ENCODE peak calls at places on chromosomes 13 and 19, in ten cellular contexts. One of them, this sample, is unnamed.

GRCh38 chr19:16594681-16595091 is 22.5 kb upstream of the SLC35E1 start:
- DNase-seq in brain microvascular endothelial cell: no peak
- DNase-seq in right lobe of liver: no peak
- DNase-seq in MCF 10A: no peak
- DNase-seq in upper lobe of right lung: no peak
- DNase-seq in heart left ventricle: no peak
- DNase-seq in stimulated activated CD8-positive, alpha-beta memory T cell treated with anti-CD3 and anti-CD28 coated beads, Interleukin-4, amount 100 ng/mL, for 1 hour: no peak
- DNase-seq in NB4: no peak
- DNase-seq in astrocyte of the hippocampus: no peak
- DNase-seq in effector CD4-positive, alpha-beta T cell: peak; percentile 36
- DNase-seq in this sample: no peak

GRCh38 chr13:43665388-43665787 is 121.4 kb downstream of the ENOX1 start:
- DNase-seq in stimulated activated CD8-positive, alpha-beta memory T cell treated with anti-CD3 and anti-CD28 coated beads, Interleukin-4, amount 100 ng/mL, for 1 hour: no peak
- DNase-seq in right lobe of liver: no peak
- DNase-seq in effector CD4-positive, alpha-beta T cell: no peak
- DNase-seq in brain microvascular endothelial cell: no peak
- DNase-seq in astrocyte of the hippocampus: no peak
- DNase-seq in MCF 10A: no peak
- DNase-seq in heart left ventricle: no peak
- DNase-seq in upper lobe of right lung: no peak
- DNase-seq in NB4: no peak
- DNase-seq in this sample: no peak

GRCh38 chr13:106625578-106625977 is 57.6 kb upstream of the ARGLU1 start:
- DNase-seq in effector CD4-positive, alpha-beta T cell: no peak
- DNase-seq in upper lobe of right lung: no peak
- DNase-seq in stimulated activated CD8-positive, alpha-beta memory T cell treated with anti-CD3 and anti-CD28 coated beads, Interleukin-4, amount 100 ng/mL, for 1 hour: no peak
- DNase-seq in NB4: no peak
- DNase-seq in brain microvascular endothelial cell: no peak
- DNase-seq in MCF 10A: no peak
- DNase-seq in astrocyte of the hippocampus: no peak
- DNase-seq in heart left ventricle: no peak
- DNase-seq in right lobe of liver: no peak
- DNase-seq in this sample: no peak

GRCh38 chr19:10069046-10069445 is 17.1 kb upstream of the SHFL start:
- DNase-seq in right lobe of liver: peak; percentile 73
- DNase-seq in effector CD4-positive, alpha-beta T cell: no peak
- DNase-seq in upper lobe of right lung: no peak
- DNase-seq in MCF 10A: no peak
- DNase-seq in heart left ventricle: no peak
- DNase-seq in astrocyte of the hippocampus: peak; percentile 22
- DNase-seq in brain microvascular endothelial cell: no peak
- DNase-seq in NB4: no peak
- DNase-seq in stimulated activated CD8-positive, alpha-beta memory T cell treated with anti-CD3 and anti-CD28 coated beads, Interleukin-4, amount 100 ng/mL, for 1 hour: no peak
- DNase-seq in this sample: no peak

GRCh38 chr19:3178377-3178972 is at the start of gene S1PR4:
- DNase-seq in heart left ventricle: no peak
- DNase-seq in NB4: peak; percentile 86
- DNase-seq in astrocyte of the hippocampus: no peak
- DNase-seq in upper lobe of right lung: peak; percentile 77
- DNase-seq in MCF 10A: no peak
- DNase-seq in effector CD4-positive, alpha-beta T cell: peak; percentile 57
- DNase-seq in stimulated activated CD8-positive, alpha-beta memory T cell treated with anti-CD3 and anti-CD28 coated beads, Interleukin-4, amount 100 ng/mL, for 1 hour: peak; percentile 47
- DNase-seq in brain microvascular endothelial cell: no peak
- DNase-seq in right lobe of liver: peak; percentile 38
- DNase-seq in this sample: no peak

GRCh38 chr13:112959206-112959605 is 9.8 kb upstream of the MCF2L start:
- DNase-seq in NB4: no peak
- DNase-seq in stimulated activated CD8-positive, alpha-beta memory T cell treated with anti-CD3 and anti-CD28 coated beads, Interleukin-4, amount 100 ng/mL, for 1 hour: no peak
- DNase-seq in effector CD4-positive, alpha-beta T cell: no peak
- DNase-seq in right lobe of liver: peak; percentile 18
- DNase-seq in brain microvascular endothelial cell: no peak
- DNase-seq in astrocyte of the hippocampus: no peak
- DNase-seq in MCF 10A: no peak
- DNase-seq in upper lobe of right lung: no peak
- DNase-seq in heart left ventricle: peak; percentile 61
- DNase-seq in this sample: no peak

GRCh38 chr13:108895220-108895704 is 265.9 kb downstream of the MYO16 start:
- DNase-seq in astrocyte of the hippocampus: peak; percentile 55
- DNase-seq in stimulated activated CD8-positive, alpha-beta memory T cell treated with anti-CD3 and anti-CD28 coated beads, Interleukin-4, amount 100 ng/mL, for 1 hour: no peak
- DNase-seq in NB4: peak; percentile 56
- DNase-seq in effector CD4-positive, alpha-beta T cell: no peak
- DNase-seq in MCF 10A: peak; percentile 67
- DNase-seq in brain microvascular endothelial cell: peak; percentile 41
- DNase-seq in right lobe of liver: no peak
- DNase-seq in heart left ventricle: no peak
- DNase-seq in upper lobe of right lung: no peak
- DNase-seq in this sample: no peak

GRCh38 chr19:33005440-33005839 is 33.4 kb downstream of the FAAP24 start:
- DNase-seq in NB4: no peak
- DNase-seq in right lobe of liver: no peak
- DNase-seq in stimulated activated CD8-positive, alpha-beta memory T cell treated with anti-CD3 and anti-CD28 coated beads, Interleukin-4, amount 100 ng/mL, for 1 hour: no peak
- DNase-seq in MCF 10A: no peak
- DNase-seq in heart left ventricle: no peak
- DNase-seq in brain microvascular endothelial cell: no peak
- DNase-seq in upper lobe of right lung: no peak
- DNase-seq in astrocyte of the hippocampus: no peak
- DNase-seq in effector CD4-positive, alpha-beta T cell: no peak
- DNase-seq in this sample: no peak

GRCh38 chr19:40348961-40349507 is 539 bp downstream of the PLD3 start:
- DNase-seq in stimulated activated CD8-positive, alpha-beta memory T cell treated with anti-CD3 and anti-CD28 coated beads, Interleukin-4, amount 100 ng/mL, for 1 hour: no peak
- DNase-seq in upper lobe of right lung: no peak
- DNase-seq in heart left ventricle: no peak
- DNase-seq in effector CD4-positive, alpha-beta T cell: no peak
- DNase-seq in NB4: peak; percentile 37
- DNase-seq in astrocyte of the hippocampus: peak; percentile 62
- DNase-seq in right lobe of liver: no peak
- DNase-seq in brain microvascular endothelial cell: peak; percentile 25
- DNase-seq in MCF 10A: peak; percentile 43
- DNase-seq in this sample: no peak

GRCh38 chr19:14555918-14556661 is 15.8 kb downstream of the NDUFB7 start:
- DNase-seq in astrocyte of the hippocampus: peak; percentile 72
- DNase-seq in right lobe of liver: no peak
- DNase-seq in effector CD4-positive, alpha-beta T cell: no peak
- DNase-seq in heart left ventricle: no peak
- DNase-seq in upper lobe of right lung: no peak
- DNase-seq in MCF 10A: peak; percentile 74
- DNase-seq in NB4: no peak
- DNase-seq in brain microvascular endothelial cell: peak; percentile 65
- DNase-seq in stimulated activated CD8-positive, alpha-beta memory T cell treated with anti-CD3 and anti-CD28 coated beads, Interleukin-4, amount 100 ng/mL, for 1 hour: no peak
- DNase-seq in this sample: no peak

GRCh38 chr19:38975861-38976271 is 324 bp upstream of the FBXO17 start:
- DNase-seq in astrocyte of the hippocampus: peak; percentile 71
- DNase-seq in NB4: no peak
- DNase-seq in right lobe of liver: no peak
- DNase-seq in effector CD4-positive, alpha-beta T cell: no peak
- DNase-seq in brain microvascular endothelial cell: no peak
- DNase-seq in MCF 10A: no peak
- DNase-seq in heart left ventricle: no peak
- DNase-seq in stimulated activated CD8-positive, alpha-beta memory T cell treated with anti-CD3 and anti-CD28 coated beads, Interleukin-4, amount 100 ng/mL, for 1 hour: no peak
- DNase-seq in upper lobe of right lung: no peak
- DNase-seq in this sample: no peak

GRCh38 chr13:86882835-86883234 is 788.3 kb upstream of the SLITRK5 start:
- DNase-seq in MCF 10A: no peak
- DNase-seq in heart left ventricle: no peak
- DNase-seq in astrocyte of the hippocampus: no peak
- DNase-seq in upper lobe of right lung: no peak
- DNase-seq in NB4: peak; percentile 6
- DNase-seq in brain microvascular endothelial cell: no peak
- DNase-seq in effector CD4-positive, alpha-beta T cell: no peak
- DNase-seq in stimulated activated CD8-positive, alpha-beta memory T cell treated with anti-CD3 and anti-CD28 coated beads, Interleukin-4, amount 100 ng/mL, for 1 hour: no peak
- DNase-seq in right lobe of liver: no peak
- DNase-seq in this sample: no peak

GRCh38 chr13:97340399-97340798 is 93.6 kb upstream of the RAP2A start:
- DNase-seq in astrocyte of the hippocampus: no peak
- DNase-seq in upper lobe of right lung: no peak
- DNase-seq in effector CD4-positive, alpha-beta T cell: no peak
- DNase-seq in MCF 10A: no peak
- DNase-seq in NB4: no peak
- DNase-seq in brain microvascular endothelial cell: no peak
- DNase-seq in stimulated activated CD8-positive, alpha-beta memory T cell treated with anti-CD3 and anti-CD28 coated beads, Interleukin-4, amount 100 ng/mL, for 1 hour: no peak
- DNase-seq in right lobe of liver: no peak
- DNase-seq in heart left ventricle: no peak
- DNase-seq in this sample: no peak